ENCODE peak calls at places on chromosomes 16 and 17, in seven cellular contexts. One of them, this sample, is unnamed.

GRCh38 chr17:74923538-74924249 is 379 bp upstream of the OTOP2 start:
- DNase-seq in A549: peak; percentile 64
- DNase-seq in stimulated activated CD8-positive, alpha-beta memory T cell treated with anti-CD3 and anti-CD28 coated beads, Interleukin-12 subunit alpha, Interleukin-12 subunit beta, amount 100 ng/mL, for 4 hours: peak; percentile 43
- DNase-seq in NCI-H524: peak; percentile 41
- DNase-seq in GM23248: peak; percentile 71
- DNase-seq in MG63: peak; percentile 65
- DNase-seq in occipital lobe: peak; percentile 17
- DNase-seq in this sample: peak; percentile 70

GRCh38 chr16:47073223-47074155 is 70.3 kb downstream of the NETO2 start:
- DNase-seq in occipital lobe: no peak
- DNase-seq in A549: no peak
- DNase-seq in GM23248: no peak
- DNase-seq in MG63: no peak
- DNase-seq in NCI-H524: no peak
- DNase-seq in stimulated activated CD8-positive, alpha-beta memory T cell treated with anti-CD3 and anti-CD28 coated beads, Interleukin-12 subunit alpha, Interleukin-12 subunit beta, amount 100 ng/mL, for 4 hours: no peak
- DNase-seq in this sample: no peak

GRCh38 chr17:78974635-78975591 is 4.8 kb downstream of the LGALS3BP start:
- DNase-seq in stimulated activated CD8-positive, alpha-beta memory T cell treated with anti-CD3 and anti-CD28 coated beads, Interleukin-12 subunit alpha, Interleukin-12 subunit beta, amount 100 ng/mL, for 4 hours: no peak
- DNase-seq in NCI-H524: peak; percentile 98
- DNase-seq in occipital lobe: no peak
- DNase-seq in GM23248: peak; percentile 92
- DNase-seq in A549: peak; percentile 64
- DNase-seq in MG63: no peak
- DNase-seq in this sample: peak; percentile 71

GRCh38 chr17:74555427-74555826 is 9.5 kb upstream of the CD300C start:
- DNase-seq in GM23248: no peak
- DNase-seq in occipital lobe: no peak
- DNase-seq in NCI-H524: no peak
- DNase-seq in stimulated activated CD8-positive, alpha-beta memory T cell treated with anti-CD3 and anti-CD28 coated beads, Interleukin-12 subunit alpha, Interleukin-12 subunit beta, amount 100 ng/mL, for 4 hours: no peak
- DNase-seq in MG63: no peak
- DNase-seq in A549: no peak
- DNase-seq in this sample: no peak

GRCh38 chr17:50344712-50345380 is 1.1 kb upstream of the XYLT2 start:
- DNase-seq in NCI-H524: no peak
- DNase-seq in A549: no peak
- DNase-seq in stimulated activated CD8-positive, alpha-beta memory T cell treated with anti-CD3 and anti-CD28 coated beads, Interleukin-12 subunit alpha, Interleukin-12 subunit beta, amount 100 ng/mL, for 4 hours: no peak
- DNase-seq in occipital lobe: no peak
- DNase-seq in MG63: no peak
- DNase-seq in GM23248: no peak
- DNase-seq in this sample: no peak

GRCh38 chr17:80519091-80519781 is 25.4 kb upstream of the RPTOR start:
- DNase-seq in NCI-H524: no peak
- DNase-seq in GM23248: no peak
- DNase-seq in MG63: no peak
- DNase-seq in stimulated activated CD8-positive, alpha-beta memory T cell treated with anti-CD3 and anti-CD28 coated beads, Interleukin-12 subunit alpha, Interleukin-12 subunit beta, amount 100 ng/mL, for 4 hours: no peak
- DNase-seq in occipital lobe: no peak
- DNase-seq in A549: no peak
- DNase-seq in this sample: no peak

GRCh38 chr17:42163113-42163512 is 8.3 kb upstream of the RAB5C start:
- DNase-seq in occipital lobe: no peak
- DNase-seq in GM23248: no peak
- DNase-seq in stimulated activated CD8-positive, alpha-beta memory T cell treated with anti-CD3 and anti-CD28 coated beads, Interleukin-12 subunit alpha, Interleukin-12 subunit beta, amount 100 ng/mL, for 4 hours: no peak
- DNase-seq in NCI-H524: no peak
- DNase-seq in A549: peak; percentile 53
- DNase-seq in MG63: no peak
- DNase-seq in this sample: no peak

GRCh38 chr17:4539576-4540223 is 15.5 kb downstream of the MYBBP1A start:
- DNase-seq in occipital lobe: no peak
- DNase-seq in A549: no peak
- DNase-seq in NCI-H524: no peak
- DNase-seq in MG63: no peak
- DNase-seq in stimulated activated CD8-positive, alpha-beta memory T cell treated with anti-CD3 and anti-CD28 coated beads, Interleukin-12 subunit alpha, Interleukin-12 subunit beta, amount 100 ng/mL, for 4 hours: no peak
- DNase-seq in GM23248: no peak
- DNase-seq in this sample: no peak

GRCh38 chr16:88073201-88073721 is 122.0 kb downstream of the BANP start:
- DNase-seq in GM23248: no peak
- DNase-seq in NCI-H524: no peak
- DNase-seq in occipital lobe: no peak
- DNase-seq in stimulated activated CD8-positive, alpha-beta memory T cell treated with anti-CD3 and anti-CD28 coated beads, Interleukin-12 subunit alpha, Interleukin-12 subunit beta, amount 100 ng/mL, for 4 hours: no peak
- DNase-seq in MG63: no peak
- DNase-seq in A549: no peak
- DNase-seq in this sample: no peak

GRCh38 chr17:13332207-13332606 is 269.5 kb downstream of the HS3ST3A1 start:
- DNase-seq in MG63: no peak
- DNase-seq in A549: no peak
- DNase-seq in occipital lobe: no peak
- DNase-seq in GM23248: no peak
- DNase-seq in NCI-H524: no peak
- DNase-seq in stimulated activated CD8-positive, alpha-beta memory T cell treated with anti-CD3 and anti-CD28 coated beads, Interleukin-12 subunit alpha, Interleukin-12 subunit beta, amount 100 ng/mL, for 4 hours: no peak
- DNase-seq in this sample: no peak

GRCh38 chr16:68396481-68396880 is 51.8 kb downstream of the SMPD3 start:
- DNase-seq in GM23248: peak; percentile 83
- DNase-seq in A549: peak; percentile 32
- DNase-seq in stimulated activated CD8-positive, alpha-beta memory T cell treated with anti-CD3 and anti-CD28 coated beads, Interleukin-12 subunit alpha, Interleukin-12 subunit beta, amount 100 ng/mL, for 4 hours: no peak
- DNase-seq in NCI-H524: no peak
- DNase-seq in occipital lobe: no peak
- DNase-seq in MG63: no peak
- DNase-seq in this sample: peak; percentile 68

GRCh38 chr17:66507103-66507923 is 204.9 kb downstream of the PRKCA start:
- DNase-seq in NCI-H524: no peak
- DNase-seq in A549: peak; percentile 76
- DNase-seq in stimulated activated CD8-positive, alpha-beta memory T cell treated with anti-CD3 and anti-CD28 coated beads, Interleukin-12 subunit alpha, Interleukin-12 subunit beta, amount 100 ng/mL, for 4 hours: no peak
- DNase-seq in MG63: peak; percentile 81
- DNase-seq in occipital lobe: no peak
- DNase-seq in GM23248: peak; percentile 91
- DNase-seq in this sample: no peak

GRCh38 chr16:3171181-3171854 is 16.7 kb upstream of the OR1F1 start:
- DNase-seq in A549: no peak
- DNase-seq in MG63: no peak
- DNase-seq in stimulated activated CD8-positive, alpha-beta memory T cell treated with anti-CD3 and anti-CD28 coated beads, Interleukin-12 subunit alpha, Interleukin-12 subunit beta, amount 100 ng/mL, for 4 hours: peak; percentile 61
- DNase-seq in NCI-H524: no peak
- DNase-seq in GM23248: peak; percentile 26
- DNase-seq in occipital lobe: no peak
- DNase-seq in this sample: no peak